ENCODE peak calls at places on chromosomes 16 and 17, in six cellular contexts. One of them, this sample, is unnamed.

GRCh38 chr16:57175896-57176295 is 9.9 kb downstream of the PSME3IP1 start:
- DNase-seq in mucosa of descending colon: no peak
- DNase-seq in Caco-2: no peak
- DNase-seq in breast epithelium: no peak
- DNase-seq in substantia nigra: no peak
- DNase-seq in T-helper 2 cell: no peak
- DNase-seq in this sample: no peak

GRCh38 chr17:48728232-48729231 is at the start of gene HOXB13:
- DNase-seq in mucosa of descending colon: peak
- DNase-seq in Caco-2: peak
- DNase-seq in breast epithelium: no peak
- DNase-seq in substantia nigra: no peak
- DNase-seq in T-helper 2 cell: no peak
- DNase-seq in this sample: peak

GRCh38 chr16:12317856-12318591 is 341.5 kb downstream of the SNX29 start:
- DNase-seq in mucosa of descending colon: no peak
- DNase-seq in Caco-2: no peak
- DNase-seq in breast epithelium: no peak
- DNase-seq in substantia nigra: no peak
- DNase-seq in T-helper 2 cell: no peak
- DNase-seq in this sample: no peak

GRCh38 chr16:55452996-55453395 is 26.0 kb upstream of the MMP2 start:
- DNase-seq in mucosa of descending colon: no peak
- DNase-seq in Caco-2: no peak
- DNase-seq in breast epithelium: no peak
- DNase-seq in substantia nigra: no peak
- DNase-seq in T-helper 2 cell: no peak
- DNase-seq in this sample: no peak

GRCh38 chr16:57383276-57384247 is 11.3 kb downstream of the CX3CL1 start:
- DNase-seq in mucosa of descending colon: peak
- DNase-seq in Caco-2: peak
- DNase-seq in breast epithelium: peak
- DNase-seq in substantia nigra: no peak
- DNase-seq in T-helper 2 cell: no peak
- DNase-seq in this sample: no peak

GRCh38 chr16:10253344-10253855 is 71.2 kb upstream of the GRIN2A start:
- DNase-seq in mucosa of descending colon: no peak
- DNase-seq in Caco-2: no peak
- DNase-seq in breast epithelium: no peak
- DNase-seq in substantia nigra: no peak
- DNase-seq in T-helper 2 cell: no peak
- DNase-seq in this sample: no peak

GRCh38 chr17:55443904-55444303 is 22.3 kb upstream of the MMD start:
- DNase-seq in mucosa of descending colon: no peak
- DNase-seq in Caco-2: no peak
- DNase-seq in breast epithelium: no peak
- DNase-seq in substantia nigra: no peak
- DNase-seq in T-helper 2 cell: no peak
- DNase-seq in this sample: no peak

GRCh38 chr16:30651124-30652004 is 604 bp downstream of the PRR14 start:
- DNase-seq in mucosa of descending colon: peak
- DNase-seq in Caco-2: no peak
- DNase-seq in breast epithelium: no peak
- DNase-seq in substantia nigra: peak
- DNase-seq in T-helper 2 cell: peak
- DNase-seq in this sample: peak

GRCh38 chr17:28282596-28282995 is 36.4 kb upstream of the TMEM97 start:
- DNase-seq in mucosa of descending colon: no peak
- DNase-seq in Caco-2: no peak
- DNase-seq in breast epithelium: peak
- DNase-seq in substantia nigra: no peak
- DNase-seq in T-helper 2 cell: no peak
- DNase-seq in this sample: no peak

GRCh38 chr17:45425984-45426413 is 6.7 kb downstream of the ARHGAP27 start:
- DNase-seq in mucosa of descending colon: no peak
- DNase-seq in Caco-2: no peak
- DNase-seq in breast epithelium: no peak
- DNase-seq in substantia nigra: no peak
- DNase-seq in T-helper 2 cell: no peak
- DNase-seq in this sample: no peak

GRCh38 chr17:71872843-71873242 is 248.0 kb upstream of the SOX9 start:
- DNase-seq in mucosa of descending colon: no peak
- DNase-seq in Caco-2: no peak
- DNase-seq in breast epithelium: no peak
- DNase-seq in substantia nigra: no peak
- DNase-seq in T-helper 2 cell: no peak
- DNase-seq in this sample: no peak

GRCh38 chr16:67499159-67499558 is 15.8 kb upstream of the AGRP start:
- DNase-seq in mucosa of descending colon: no peak
- DNase-seq in Caco-2: no peak
- DNase-seq in breast epithelium: peak
- DNase-seq in substantia nigra: no peak
- DNase-seq in T-helper 2 cell: no peak
- DNase-seq in this sample: no peak

GRCh38 chr16:84423416-84423837 is 55.1 kb downstream of the ATP2C2 start:
- DNase-seq in mucosa of descending colon: no peak
- DNase-seq in Caco-2: peak
- DNase-seq in breast epithelium: no peak
- DNase-seq in substantia nigra: no peak
- DNase-seq in T-helper 2 cell: no peak
- DNase-seq in this sample: no peak

GRCh38 chr17:58253082-58253481 is 14.7 kb downstream of the LPO start:
- DNase-seq in mucosa of descending colon: no peak
- DNase-seq in Caco-2: no peak
- DNase-seq in breast epithelium: no peak
- DNase-seq in substantia nigra: no peak
- DNase-seq in T-helper 2 cell: no peak
- DNase-seq in this sample: no peak

GRCh38 chr17:68085751-68086445 is 50.4 kb downstream of the KPNA2 start:
- DNase-seq in mucosa of descending colon: peak
- DNase-seq in Caco-2: no peak
- DNase-seq in breast epithelium: no peak
- DNase-seq in substantia nigra: no peak
- DNase-seq in T-helper 2 cell: no peak
- DNase-seq in this sample: no peak

GRCh38 chr17:60311936-60312335 is 80.0 kb downstream of the USP32 start:
- DNase-seq in mucosa of descending colon: no peak
- DNase-seq in Caco-2: no peak
- DNase-seq in breast epithelium: no peak
- DNase-seq in substantia nigra: no peak
- DNase-seq in T-helper 2 cell: no peak
- DNase-seq in this sample: no peak

GRCh38 chr16:56041556-56042140 is 149.6 kb upstream of the GNAO1 start:
- DNase-seq in mucosa of descending colon: no peak
- DNase-seq in Caco-2: peak
- DNase-seq in breast epithelium: no peak
- DNase-seq in substantia nigra: peak
- DNase-seq in T-helper 2 cell: no peak
- DNase-seq in this sample: peak

GRCh38 chr17:66290097-66290722 is 12.2 kb upstream of the PRKCA start:
- DNase-seq in mucosa of descending colon: no peak
- DNase-seq in Caco-2: no peak
- DNase-seq in breast epithelium: no peak
- DNase-seq in substantia nigra: no peak
- DNase-seq in T-helper 2 cell: no peak
- DNase-seq in this sample: no peak

GRCh38 chr16:61083711-61084110 is 952.5 kb downstream of the CDH8 start:
- DNase-seq in mucosa of descending colon: no peak
- DNase-seq in Caco-2: no peak
- DNase-seq in breast epithelium: no peak
- DNase-seq in substantia nigra: no peak
- DNase-seq in T-helper 2 cell: no peak
- DNase-seq in this sample: no peak

GRCh38 chr17:21370430-21370829 is 5.7 kb upstream of the KCNJ12 start:
- DNase-seq in mucosa of descending colon: no peak
- DNase-seq in Caco-2: no peak
- DNase-seq in breast epithelium: no peak
- DNase-seq in substantia nigra: no peak
- DNase-seq in T-helper 2 cell: no peak
- DNase-seq in this sample: no peak

GRCh38 chr17:51298508-51299371 is 38.4 kb downstream of the UTP18 start:
- DNase-seq in mucosa of descending colon: no peak
- DNase-seq in Caco-2: no peak
- DNase-seq in breast epithelium: no peak
- DNase-seq in substantia nigra: no peak
- DNase-seq in T-helper 2 cell: no peak
- DNase-seq in this sample: no peak

GRCh38 chr17:3804503-3804931 is 3.5 kb upstream of the ITGAE start:
- DNase-seq in mucosa of descending colon: no peak
- DNase-seq in Caco-2: no peak
- DNase-seq in breast epithelium: no peak
- DNase-seq in substantia nigra: no peak
- DNase-seq in T-helper 2 cell: no peak
- DNase-seq in this sample: no peak

GRCh38 chr17:62648954-62649294 is 21.5 kb downstream of the MRC2 start:
- DNase-seq in mucosa of descending colon: no peak
- DNase-seq in Caco-2: no peak
- DNase-seq in breast epithelium: no peak
- DNase-seq in substantia nigra: no peak
- DNase-seq in T-helper 2 cell: no peak
- DNase-seq in this sample: no peak